ENCODE peak calls at places on chromosomes 16 and 17, in nine cellular contexts. One of them, this sample, is unnamed.

GRCh38 chr17:17275991-17276390 is 5.1 kb downstream of the COPS3 start:
- DNase-seq in lower lobe of right lung: no peak
- DNase-seq in A549: no peak
- DNase-seq in A673: no peak
- DNase-seq in mucosa of descending colon: no peak
- DNase-seq in fibroblast of mammary gland: no peak
- DNase-seq in left ventricle myocardium inferior: no peak
- DNase-seq in thoracic aorta: no peak
- DNase-seq in neural crest cell: no peak
- DNase-seq in this sample: no peak

GRCh38 chr16:12067714-12068401 is 91.3 kb downstream of the SNX29 start:
- DNase-seq in neural crest cell: peak; percentile 54
- DNase-seq in thoracic aorta: no peak
- DNase-seq in left ventricle myocardium inferior: no peak
- DNase-seq in mucosa of descending colon: peak; percentile 56
- DNase-seq in A549: peak; percentile 81
- DNase-seq in lower lobe of right lung: no peak
- DNase-seq in A673: peak; percentile 81
- DNase-seq in fibroblast of mammary gland: peak; percentile 88
- DNase-seq in this sample: peak; percentile 82

GRCh38 chr17:43634681-43635125 is 27.0 kb downstream of the MEOX1 start:
- DNase-seq in thoracic aorta: no peak
- DNase-seq in lower lobe of right lung: no peak
- DNase-seq in mucosa of descending colon: no peak
- DNase-seq in A549: no peak
- DNase-seq in fibroblast of mammary gland: peak; percentile 31
- DNase-seq in left ventricle myocardium inferior: peak; percentile 58
- DNase-seq in neural crest cell: no peak
- DNase-seq in A673: no peak
- DNase-seq in this sample: no peak

GRCh38 chr17:41666708-41667279 is 21.9 kb upstream of the EIF1 start:
- DNase-seq in A673: peak; percentile 65
- DNase-seq in A549: peak; percentile 84
- DNase-seq in mucosa of descending colon: peak; percentile 91
- DNase-seq in neural crest cell: peak; percentile 89
- DNase-seq in lower lobe of right lung: peak; percentile 90
- DNase-seq in fibroblast of mammary gland: peak; percentile 66
- DNase-seq in thoracic aorta: peak; percentile 33
- DNase-seq in left ventricle myocardium inferior: peak; percentile 87
- DNase-seq in this sample: peak; percentile 79

GRCh38 chr17:44266402-44267164 is 1.4 kb downstream of the SLC4A1 start:
- DNase-seq in mucosa of descending colon: no peak
- DNase-seq in A549: peak; percentile 45
- DNase-seq in lower lobe of right lung: no peak
- DNase-seq in left ventricle myocardium inferior: no peak
- DNase-seq in neural crest cell: no peak
- DNase-seq in fibroblast of mammary gland: peak; percentile 8
- DNase-seq in A673: no peak
- DNase-seq in thoracic aorta: no peak
- DNase-seq in this sample: peak; percentile 19

GRCh38 chr16:25709182-25709581 is 17.4 kb downstream of the HS3ST4 start:
- DNase-seq in thoracic aorta: no peak
- DNase-seq in fibroblast of mammary gland: no peak
- DNase-seq in left ventricle myocardium inferior: no peak
- DNase-seq in A549: no peak
- DNase-seq in mucosa of descending colon: no peak
- DNase-seq in lower lobe of right lung: no peak
- DNase-seq in A673: peak; percentile 92
- DNase-seq in neural crest cell: no peak
- DNase-seq in this sample: no peak

GRCh38 chr17:5506307-5506706 is 19.9 kb downstream of the MIS12 start:
- DNase-seq in A673: no peak
- DNase-seq in lower lobe of right lung: no peak
- DNase-seq in A549: no peak
- DNase-seq in left ventricle myocardium inferior: no peak
- DNase-seq in thoracic aorta: no peak
- DNase-seq in neural crest cell: no peak
- DNase-seq in fibroblast of mammary gland: no peak
- DNase-seq in mucosa of descending colon: no peak
- DNase-seq in this sample: no peak

GRCh38 chr16:3824121-3824795 is 56.3 kb downstream of the CREBBP start:
- DNase-seq in left ventricle myocardium inferior: no peak
- DNase-seq in lower lobe of right lung: no peak
- DNase-seq in neural crest cell: no peak
- DNase-seq in A549: no peak
- DNase-seq in mucosa of descending colon: no peak
- DNase-seq in thoracic aorta: no peak
- DNase-seq in A673: no peak
- DNase-seq in fibroblast of mammary gland: peak; percentile 53
- DNase-seq in this sample: no peak

GRCh38 chr17:46071796-46072195 is 72.7 kb downstream of the STH start:
- DNase-seq in thoracic aorta: no peak
- DNase-seq in A673: no peak
- DNase-seq in lower lobe of right lung: no peak
- DNase-seq in neural crest cell: no peak
- DNase-seq in left ventricle myocardium inferior: no peak
- DNase-seq in A549: no peak
- DNase-seq in fibroblast of mammary gland: no peak
- DNase-seq in mucosa of descending colon: no peak
- DNase-seq in this sample: no peak

GRCh38 chr16:19136549-19137196 is 22.9 kb downstream of the ITPRIPL2 start:
- DNase-seq in A673: no peak
- DNase-seq in lower lobe of right lung: peak; percentile 60
- DNase-seq in fibroblast of mammary gland: peak; percentile 75
- DNase-seq in mucosa of descending colon: peak; percentile 40
- DNase-seq in A549: no peak
- DNase-seq in thoracic aorta: no peak
- DNase-seq in left ventricle myocardium inferior: no peak
- DNase-seq in neural crest cell: no peak
- DNase-seq in this sample: peak; percentile 50

GRCh38 chr17:7440113-7440822 is 956 bp downstream of the FGF11 start:
- DNase-seq in neural crest cell: peak; percentile 56
- DNase-seq in A673: peak; percentile 84
- DNase-seq in mucosa of descending colon: peak; percentile 49
- DNase-seq in fibroblast of mammary gland: no peak
- DNase-seq in thoracic aorta: no peak
- DNase-seq in lower lobe of right lung: peak; percentile 72
- DNase-seq in A549: peak; percentile 39
- DNase-seq in left ventricle myocardium inferior: peak; percentile 71
- DNase-seq in this sample: peak; percentile 38

GRCh38 chr17:49497147-49498036 is 2.3 kb downstream of the NGFR start:
- DNase-seq in thoracic aorta: peak; percentile 49
- DNase-seq in A673: peak; percentile 68
- DNase-seq in A549: no peak
- DNase-seq in mucosa of descending colon: no peak
- DNase-seq in neural crest cell: peak; percentile 41
- DNase-seq in left ventricle myocardium inferior: peak; percentile 62
- DNase-seq in fibroblast of mammary gland: peak; percentile 16
- DNase-seq in lower lobe of right lung: no peak
- DNase-seq in this sample: no peak

GRCh38 chr17:8359769-8360168 is 16.7 kb downstream of the KRABD2 start:
- DNase-seq in neural crest cell: no peak
- DNase-seq in mucosa of descending colon: no peak
- DNase-seq in fibroblast of mammary gland: peak; percentile 97
- DNase-seq in lower lobe of right lung: no peak
- DNase-seq in A549: no peak
- DNase-seq in thoracic aorta: no peak
- DNase-seq in left ventricle myocardium inferior: no peak
- DNase-seq in A673: peak; percentile 81
- DNase-seq in this sample: no peak

GRCh38 chr16:11356573-11357331 is 11.5 kb downstream of the RMI2 start:
- DNase-seq in mucosa of descending colon: peak; percentile 86
- DNase-seq in thoracic aorta: no peak
- DNase-seq in fibroblast of mammary gland: peak; percentile 51
- DNase-seq in left ventricle myocardium inferior: peak; percentile 63
- DNase-seq in A549: peak; percentile 58
- DNase-seq in neural crest cell: peak; percentile 54
- DNase-seq in A673: peak; percentile 82
- DNase-seq in lower lobe of right lung: peak; percentile 83
- DNase-seq in this sample: peak; percentile 76

GRCh38 chr16:50259334-50260205 is 6.8 kb upstream of the ADCY7 start:
- DNase-seq in A549: no peak
- DNase-seq in left ventricle myocardium inferior: peak; percentile 73
- DNase-seq in lower lobe of right lung: no peak
- DNase-seq in fibroblast of mammary gland: peak; percentile 82
- DNase-seq in thoracic aorta: no peak
- DNase-seq in mucosa of descending colon: peak; percentile 49
- DNase-seq in neural crest cell: no peak
- DNase-seq in A673: peak; percentile 62
- DNase-seq in this sample: peak; percentile 54

GRCh38 chr16:66668777-66669444 is 27.6 kb downstream of the CMTM4 start:
- DNase-seq in fibroblast of mammary gland: peak; percentile 88
- DNase-seq in A549: no peak
- DNase-seq in A673: no peak
- DNase-seq in lower lobe of right lung: no peak
- DNase-seq in neural crest cell: no peak
- DNase-seq in thoracic aorta: no peak
- DNase-seq in left ventricle myocardium inferior: no peak
- DNase-seq in mucosa of descending colon: no peak
- DNase-seq in this sample: no peak

GRCh38 chr17:72591500-72592241 is 470.9 kb downstream of the SOX9 start:
- DNase-seq in lower lobe of right lung: peak; percentile 49
- DNase-seq in left ventricle myocardium inferior: no peak
- DNase-seq in thoracic aorta: no peak
- DNase-seq in neural crest cell: peak; percentile 25
- DNase-seq in A549: no peak
- DNase-seq in fibroblast of mammary gland: peak; percentile 22
- DNase-seq in A673: peak; percentile 22
- DNase-seq in mucosa of descending colon: no peak
- DNase-seq in this sample: no peak

GRCh38 chr16:77993111-77993571 is 29.2 kb upstream of the CLEC3A start:
- DNase-seq in A673: peak; percentile 48
- DNase-seq in left ventricle myocardium inferior: no peak
- DNase-seq in A549: no peak
- DNase-seq in thoracic aorta: no peak
- DNase-seq in fibroblast of mammary gland: peak; percentile 68
- DNase-seq in neural crest cell: no peak
- DNase-seq in mucosa of descending colon: peak; percentile 9
- DNase-seq in lower lobe of right lung: no peak
- DNase-seq in this sample: no peak

DNA sequence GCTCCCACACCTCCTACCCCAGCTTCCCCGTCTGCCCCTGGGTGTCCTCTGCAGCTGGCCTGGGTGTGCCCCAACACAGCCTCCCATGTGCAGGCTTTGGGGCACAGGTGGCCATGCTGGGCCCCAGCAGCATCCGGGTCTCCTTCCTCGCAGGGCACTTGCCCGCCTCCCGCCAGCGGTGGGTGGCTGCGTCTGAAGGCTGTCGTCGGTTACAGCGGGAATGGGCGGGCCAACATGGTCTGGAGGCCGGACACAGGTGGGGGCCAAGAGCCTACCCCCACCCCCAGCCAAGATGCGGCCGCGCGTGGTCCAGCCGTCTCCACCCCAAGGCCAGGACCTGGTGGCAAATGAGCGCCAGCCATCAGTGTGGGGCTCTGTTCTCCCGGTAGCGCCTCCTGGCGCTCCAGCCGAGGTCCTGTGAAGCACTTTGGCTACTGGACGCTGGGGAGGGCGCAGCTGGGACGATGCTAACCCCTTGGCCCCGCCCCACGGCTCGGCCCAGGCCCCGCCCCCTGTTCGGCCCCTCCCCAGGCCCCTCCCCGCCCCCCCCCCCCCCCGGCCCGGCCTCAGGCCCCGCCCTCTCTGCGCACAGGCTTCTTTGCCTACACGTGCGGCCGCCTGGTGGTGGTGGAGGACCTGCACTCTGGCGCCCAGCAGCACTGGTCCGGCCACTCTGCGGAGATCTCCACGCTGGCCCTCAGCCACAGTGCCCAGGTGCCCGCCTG is 7.3 kb upstream of the RHOT2 start:
- DNase-seq in mucosa of descending colon: peak; percentile 93
- DNase-seq in lower lobe of right lung: peak; percentile 97
- DNase-seq in neural crest cell: peak; percentile 75
- DNase-seq in A673: peak; percentile 78
- DNase-seq in A549: peak; percentile 94
- DNase-seq in fibroblast of mammary gland: peak; percentile 91
- DNase-seq in thoracic aorta: no peak
- DNase-seq in left ventricle myocardium inferior: peak; percentile 90
- DNase-seq in this sample: no peak
- TF ChIP-seq CTCF in mucosa of descending colon: peak; percentile 48
- TF ChIP-seq CTCF in lower lobe of right lung: peak; percentile 66
- TF ChIP-seq CTCF in neural crest cell: peak; percentile 64
- TF ChIP-seq CTCF in A673: peak; percentile 41
- TF ChIP-seq CTCF in A549: peak; percentile 48
- TF ChIP-seq CTCF in fibroblast of mammary gland: peak; percentile 56
- TF ChIP-seq CTCF in thoracic aorta: peak; percentile 44
- TF ChIP-seq CTCF in left ventricle myocardium inferior: peak; percentile 76
- TF ChIP-seq CTCF in this sample: no peak

DNA sequence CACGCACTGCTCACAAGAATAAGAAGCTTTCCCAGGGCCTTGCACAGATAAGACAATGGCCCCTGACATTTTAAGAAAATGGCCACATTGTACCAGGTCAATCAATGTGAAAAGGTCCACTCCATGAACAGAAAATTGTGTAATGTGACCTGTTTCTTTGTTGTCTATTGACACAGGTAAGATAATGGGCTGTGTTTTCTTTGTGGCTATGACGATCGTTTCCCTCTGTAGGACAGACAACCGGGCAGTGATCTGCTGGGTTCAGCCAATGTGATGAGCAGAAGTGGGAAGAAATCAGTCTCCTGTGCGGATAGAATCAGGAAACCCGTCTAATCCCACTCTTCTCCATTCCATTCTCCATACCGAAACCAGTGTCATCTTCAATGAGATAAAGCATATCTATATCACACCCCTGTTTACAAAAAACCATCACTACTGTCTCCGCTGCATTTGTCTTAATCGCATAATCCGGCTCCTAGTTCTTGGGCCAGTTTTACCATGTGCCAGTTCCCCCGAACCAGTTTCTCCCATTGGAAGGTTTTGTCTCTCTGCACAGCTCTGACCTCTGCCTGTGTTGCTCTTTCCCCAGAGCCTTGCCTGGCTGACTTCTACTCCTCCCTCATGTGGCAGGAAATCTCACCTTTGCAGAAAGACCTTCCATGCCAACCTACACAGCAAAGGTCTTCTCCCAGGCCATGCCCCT is 66.9 kb upstream of the ATF7IP2 start:
- DNase-seq in left ventricle myocardium inferior: no peak
- DNase-seq in fibroblast of mammary gland: no peak
- DNase-seq in thoracic aorta: no peak
- DNase-seq in lower lobe of right lung: no peak
- DNase-seq in mucosa of descending colon: no peak
- DNase-seq in A549: no peak
- DNase-seq in neural crest cell: no peak
- DNase-seq in A673: no peak
- DNase-seq in this sample: no peak
- TF ChIP-seq CTCF in left ventricle myocardium inferior: no peak
- TF ChIP-seq CTCF in fibroblast of mammary gland: no peak
- TF ChIP-seq CTCF in thoracic aorta: no peak
- TF ChIP-seq CTCF in lower lobe of right lung: no peak
- TF ChIP-seq CTCF in mucosa of descending colon: no peak
- TF ChIP-seq CTCF in A549: no peak
- TF ChIP-seq CTCF in neural crest cell: no peak
- TF ChIP-seq CTCF in A673: no peak
- TF ChIP-seq CTCF in this sample: no peak

GRCh38 chr16:85897384-85897783 is 1.6 kb upstream of the IRF8 start:
- DNase-seq in thoracic aorta: no peak
- DNase-seq in A673: no peak
- DNase-seq in lower lobe of right lung: no peak
- DNase-seq in fibroblast of mammary gland: no peak
- DNase-seq in A549: no peak
- DNase-seq in neural crest cell: no peak
- DNase-seq in mucosa of descending colon: no peak
- DNase-seq in left ventricle myocardium inferior: no peak
- DNase-seq in this sample: peak; percentile 70
- TF ChIP-seq CTCF in thoracic aorta: no peak
- TF ChIP-seq CTCF in A673: no peak
- TF ChIP-seq CTCF in lower lobe of right lung: no peak
- TF ChIP-seq CTCF in fibroblast of mammary gland: no peak
- TF ChIP-seq CTCF in A549: no peak
- TF ChIP-seq CTCF in neural crest cell: no peak
- TF ChIP-seq CTCF in mucosa of descending colon: no peak
- TF ChIP-seq CTCF in left ventricle myocardium inferior: no peak
- TF ChIP-seq CTCF in this sample: peak; percentile 14

GRCh38 chr17:77480509-77481215 is 339.9 kb downstream of the SEC14L1 start:
- DNase-seq in A673: no peak
- DNase-seq in A549: no peak
- DNase-seq in fibroblast of mammary gland: no peak
- DNase-seq in neural crest cell: no peak
- DNase-seq in lower lobe of right lung: no peak
- DNase-seq in mucosa of descending colon: no peak
- DNase-seq in thoracic aorta: no peak
- DNase-seq in left ventricle myocardium inferior: no peak
- DNase-seq in this sample: no peak
- TF ChIP-seq CTCF in A673: no peak
- TF ChIP-seq CTCF in A549: no peak
- TF ChIP-seq CTCF in fibroblast of mammary gland: no peak
- TF ChIP-seq CTCF in neural crest cell: no peak
- TF ChIP-seq CTCF in lower lobe of right lung: no peak
- TF ChIP-seq CTCF in mucosa of descending colon: no peak
- TF ChIP-seq CTCF in thoracic aorta: no peak
- TF ChIP-seq CTCF in left ventricle myocardium inferior: no peak
- TF ChIP-seq CTCF in this sample: no peak

This sample was measured in NB4.